ENCODE peak calls at places on chromosomes 5 and 9, in five cellular contexts. C is germinal center; K is fibroblast of mammary gland; D is iris pigment epithelial cell; I is activated naive CD4-positive, alpha-beta T cell. O is an unnamed sample.

GRCh38 chr5:58366461-58366860 is 93.4 kb downstream of the PLK2 start:
- DNase-seq in C (no peak), K (peak), D (peak), I (no peak), O (peak)

GRCh38 chr9:112755675-112756074 is 5.1 kb downstream of the SNX30 start:
- DNase-seq in C (no peak), K (no peak), D (no peak), I (no peak), O (no peak)

GRCh38 chr5:155938051-155938450 is 388.9 kb upstream of the SGCD start:
- DNase-seq in C (no peak), K (no peak), D (no peak), I (no peak), O (no peak)

GRCh38 chr9:125460883-125461475 is 199.4 kb downstream of the GAPVD1 start:
- DNase-seq in C (no peak), K (peak), D (peak), I (no peak), O (peak)

GRCh38 chr5:36741138-36741537 is 134.7 kb downstream of the SLC1A3 start:
- DNase-seq in C (no peak), K (no peak), D (no peak), I (no peak), O (no peak)

GRCh38 chr9:97321681-97322080 is 14.2 kb downstream of the CCDC180 start:
- DNase-seq in C (no peak), K (no peak), D (no peak), I (no peak), O (no peak)

GRCh38 chr5:95900383-95900958 is 61.2 kb downstream of the ELL2 start:
- DNase-seq in C (no peak), K (peak), D (peak), I (no peak), O (peak)

GRCh38 chr9:38423939-38424843 is at the start of gene IGFBPL1:
- DNase-seq in C (peak), K (no peak), D (peak), I (no peak), O (no peak)

GRCh38 chr5:158487677-158488076 is 612.0 kb downstream of the EBF1 start:
- DNase-seq in C (no peak), K (no peak), D (no peak), I (no peak), O (no peak)

GRCh38 chr9:126612329-126612812 is 1.4 kb upstream of the LMX1B start:
- DNase-seq in C (no peak), K (no peak), D (no peak), I (no peak), O (no peak)

GRCh38 chr5:10634056-10634455 is 70.2 kb downstream of the ANKRD33B start:
- DNase-seq in C (peak), K (no peak), D (no peak), I (no peak), O (no peak)

O was measured in astrocyte of the spinal cord.